ENCODE peak calls at places on chromosomes 12 and 14, in seven cellular contexts. X, U, P, J, I, B and T are unnamed samples.

GRCh38 chr12:111598637-111599458 is at the start of gene ATXN2:
- DNase-seq in U (peak), P (no peak), X (no peak), B (peak), I (peak), J (no peak), T (no peak)

GRCh38 chr12:69732088-69732487 is 6.6 kb upstream of the RAB3IP start:
- DNase-seq in I (no peak), X (peak), J (peak), U (no peak), P (no peak), B (no peak), T (no peak)

GRCh38 chr14:78710963-78711362 is 540.8 kb downstream of the NRXN3 start:
- DNase-seq in U (no peak), B (no peak), J (no peak), X (no peak), I (no peak), P (no peak), T (no peak)

GRCh38 chr12:52009081-52009751 is 2.5 kb downstream of the TAMALIN start:
- DNase-seq in X (no peak), P (no peak), B (no peak), J (peak), U (no peak), I (no peak), T (no peak)

GRCh38 chr12:16119618-16120017 is 157.9 kb downstream of the SLC15A5 start:
- DNase-seq in X (no peak), U (no peak), P (no peak), B (no peak), J (no peak), I (no peak), T (no peak)

GRCh38 chr14:96053600-96054381 is 14.6 kb downstream of the C14orf132 start:
- DNase-seq in J (peak), I (no peak), X (no peak), U (no peak), B (no peak), P (no peak), T (no peak)

GRCh38 chr14:37678916-37679315 is 83.5 kb downstream of the TTC6 start:
- DNase-seq in P (no peak), B (no peak), J (peak), I (no peak), X (no peak), U (no peak), T (no peak)

GRCh38 chr12:452667-453210 is 7.0 kb upstream of the B4GALNT3 start:
- DNase-seq in I (peak), J (no peak), B (no peak), U (peak), P (no peak), X (no peak), T (no peak)

GRCh38 chr12:45407188-45407850 is 191.4 kb downstream of the ANO6 start:
- DNase-seq in X (no peak), I (no peak), P (no peak), U (no peak), J (peak), B (no peak), T (no peak)

GRCh38 chr12:51475543-51475942 is 50.9 kb downstream of the SLC4A8 start:
- DNase-seq in X (no peak), P (no peak), I (no peak), J (peak), B (no peak), U (no peak), T (no peak)

GRCh38 chr12:113137861-113138783 is 2.6 kb upstream of the RASAL1 start:
- DNase-seq in X (no peak), U (no peak), J (no peak), I (no peak), P (no peak), B (no peak), T (no peak)

GRCh38 chr12:65415826-65416225 is 137.3 kb downstream of the MSRB3 start:
- DNase-seq in U (no peak), X (peak), B (no peak), J (peak), P (no peak), I (no peak), T (no peak)

GRCh38 chr12:70646850-70647249 is 9.6 kb upstream of the PTPRB start:
- DNase-seq in I (no peak), X (no peak), P (no peak), U (no peak), J (peak), B (no peak), T (no peak)

GRCh38 chr12:18250313-18250916 is 10.9 kb upstream of the PIK3C2G start:
- DNase-seq in I (no peak), X (peak), J (peak), U (no peak), P (peak), B (peak), T (no peak)

GRCh38 chr12:104219908-104220404 is 4.4 kb downstream of the TXNRD1 start:
- DNase-seq in X (peak), J (peak), P (peak), B (no peak), I (no peak), U (peak), T (no peak)

GRCh38 chr14:72679106-72679505 is 214.8 kb downstream of the DPF3 start:
- DNase-seq in J (peak), U (no peak), B (no peak), X (no peak), P (no peak), I (no peak), T (no peak)

GRCh38 chr14:58098507-58098906 is 53.5 kb downstream of the ARMH4 start:
- DNase-seq in I (no peak), B (peak), U (no peak), X (peak), J (no peak), P (no peak), T (no peak)

GRCh38 chr14:90777830-90778467 is 38.3 kb downstream of the TTC7B start:
- DNase-seq in U (no peak), X (no peak), B (no peak), J (no peak), I (no peak), P (no peak), T (no peak)

GRCh38 chr12:8078400-8078799 is 3.7 kb upstream of the NECAP1 start:
- DNase-seq in U (peak), I (no peak), J (peak), B (peak), X (peak), P (peak), T (no peak)